ENCODE peak calls at places on chromosomes 1 and 21, in ten cellular contexts. M, P, G, A, J, U, W, O, B and Q are unnamed samples.

GRCh38 chr1:179145521-179145920 is 63.7 kb downstream of the TOR3A start:
- DNase-seq in J (no peak), G (no peak), B (no peak), A (no peak), O (no peak), P (no peak), W (no peak), U (no peak), M (no peak), Q (no peak)

GRCh38 chr1:221884821-221885220 is 142.9 kb upstream of the DUSP10 start:
- DNase-seq in A (no peak), J (no peak), P (no peak), G (no peak), O (no peak), U (no peak), B (no peak), M (no peak), W (no peak), Q (no peak)

GRCh38 chr1:27606708-27607238 is 2.8 kb upstream of the AHDC1 start:
- DNase-seq in P (peak), J (no peak), G (no peak), O (no peak), U (no peak), A (peak), W (no peak), B (no peak), M (no peak), Q (peak)

GRCh38 chr1:21331752-21332480 is 41.7 kb upstream of the ECE1 start:
- DNase-seq in U (no peak), G (no peak), A (no peak), P (no peak), B (no peak), J (no peak), O (no peak), M (no peak), W (no peak), Q (no peak)

GRCh38 chr1:1230656-1231399 is 973 bp downstream of the SDF4 start:
- DNase-seq in M (no peak), P (peak), O (peak), A (peak), G (no peak), B (no peak), W (no peak), U (no peak), J (no peak), Q (peak)

GRCh38 chr1:230067871-230068814 is 1.1 kb downstream of the GALNT2 start:
- DNase-seq in A (peak), U (peak), O (no peak), G (peak), M (no peak), W (peak), B (peak), P (peak), J (peak), Q (peak)

GRCh38 chr1:1366699-1367067 is 8.3 kb downstream of the AURKAIP1 start:
- DNase-seq in M (no peak), P (no peak), G (no peak), U (no peak), A (no peak), O (no peak), B (no peak), W (no peak), J (no peak), Q (no peak)

GRCh38 chr21:36706951-36707762 is 8.2 kb downstream of the SIM2 start:
- DNase-seq in B (peak), W (no peak), G (no peak), P (peak), U (no peak), M (peak), A (no peak), J (no peak), O (no peak), Q (peak)

GRCh38 chr1:18132707-18133066 is 25.1 kb downstream of the IGSF21 start:
- DNase-seq in J (no peak), P (no peak), B (no peak), O (no peak), U (no peak), A (no peak), G (peak), W (no peak), M (no peak), Q (no peak)

GRCh38 chr1:36419158-36419557 is 21.4 kb upstream of the LSM10 start:
- DNase-seq in B (no peak), G (no peak), W (no peak), P (no peak), A (no peak), U (no peak), M (no peak), O (no peak), J (no peak), Q (no peak)

GRCh38 chr1:237591353-237591752 is 299.4 kb downstream of the ZP4 start:
- DNase-seq in M (no peak), A (no peak), B (no peak), W (no peak), O (no peak), J (no peak), G (no peak), P (no peak), U (no peak), Q (no peak)

GRCh38 chr1:180588121-180588520 is 29.4 kb downstream of the OVAAL start:
- DNase-seq in B (no peak), P (no peak), G (no peak), A (peak), M (no peak), O (no peak), J (no peak), W (no peak), U (no peak), Q (no peak)

GRCh38 chr1:161020573-161021167 is at the start of gene F11R:
- DNase-seq in P (peak), U (peak), W (peak), A (no peak), J (peak), B (peak), G (peak), M (no peak), O (no peak), Q (no peak)

GRCh38 chr1:20588634-20589225 is at the start of gene CDA:
- DNase-seq in J (peak), O (peak), G (peak), P (peak), U (no peak), B (no peak), M (peak), W (no peak), A (no peak), Q (no peak)

GRCh38 chr1:67604778-67605177 is 80.2 kb upstream of the GADD45A start:
- DNase-seq in A (no peak), G (no peak), W (no peak), M (peak), P (no peak), B (no peak), O (no peak), J (no peak), U (no peak), Q (no peak)

GRCh38 chr1:41583658-41584570 is 99.4 kb upstream of the EDN2 start:
- DNase-seq in A (no peak), G (no peak), B (no peak), O (no peak), J (no peak), P (no peak), W (no peak), M (no peak), U (no peak), Q (no peak)
- TF ChIP-seq CTCF in A (no peak), G (no peak), B (no peak), O (no peak), J (no peak), P (no peak), W (no peak), M (no peak), U (no peak), Q (no peak)

GRCh38 chr1:182264187-182264586 is 127.4 kb downstream of the GLUL start:
- DNase-seq in G (no peak), U (no peak), B (no peak), P (no peak), A (no peak), W (no peak), O (no peak), J (no peak), M (no peak), Q (no peak)

GRCh38 chr1:182268659-182269058 is 122.9 kb downstream of the GLUL start:
- DNase-seq in W (no peak), U (no peak), O (no peak), M (no peak), B (no peak), J (no peak), G (no peak), A (no peak), P (no peak), Q (no peak)

GRCh38 chr1:182270731-182271130 is 120.9 kb downstream of the GLUL start:
- DNase-seq in O (no peak), W (no peak), B (no peak), M (no peak), J (no peak), G (no peak), A (no peak), U (no peak), P (no peak), Q (no peak)

GRCh38 chr1:182263706-182264105 is 127.9 kb downstream of the GLUL start:
- DNase-seq in W (no peak), B (no peak), A (no peak), P (no peak), U (no peak), J (no peak), M (no peak), G (no peak), O (no peak), Q (no peak)

GRCh38 chr1:182269097-182269496 is 122.5 kb downstream of the GLUL start:
- DNase-seq in M (no peak), B (no peak), A (no peak), U (no peak), O (no peak), P (no peak), J (no peak), G (no peak), W (no peak), Q (no peak)
- TF ChIP-seq CTCF in M (no peak), B (no peak), A (no peak), U (no peak), O (peak), P (no peak), J (no peak), G (no peak), W (no peak), Q (peak)

DNA sequence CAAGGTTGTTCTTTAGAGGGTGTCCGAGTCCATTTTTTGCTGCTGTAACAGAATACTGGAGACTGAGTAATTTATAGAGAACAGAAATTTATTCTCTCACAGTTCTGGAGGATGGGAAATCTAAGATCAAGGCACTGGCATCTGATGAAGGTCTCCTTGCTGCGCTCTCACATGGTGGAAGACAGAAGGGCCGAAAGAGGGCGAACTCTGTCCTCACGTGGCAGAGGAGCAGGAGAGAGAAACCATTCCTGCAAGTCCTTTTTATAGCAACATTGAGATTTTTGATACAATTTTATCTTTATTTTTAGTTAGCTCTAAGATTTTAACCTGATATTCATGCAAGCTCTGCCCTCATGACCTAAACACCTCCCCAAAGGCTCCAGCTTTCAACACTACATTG is 48.3 kb downstream of the ATG4C start:
- DNase-seq in J (no peak), O (no peak), A (no peak), W (no peak), G (no peak), U (no peak), B (no peak), M (no peak), P (no peak), Q (no peak)
- TF ChIP-seq CTCF in J (no peak), O (no peak), A (no peak), W (no peak), G (no peak), U (no peak), B (no peak), M (no peak), P (no peak), Q (no peak)

DNA sequence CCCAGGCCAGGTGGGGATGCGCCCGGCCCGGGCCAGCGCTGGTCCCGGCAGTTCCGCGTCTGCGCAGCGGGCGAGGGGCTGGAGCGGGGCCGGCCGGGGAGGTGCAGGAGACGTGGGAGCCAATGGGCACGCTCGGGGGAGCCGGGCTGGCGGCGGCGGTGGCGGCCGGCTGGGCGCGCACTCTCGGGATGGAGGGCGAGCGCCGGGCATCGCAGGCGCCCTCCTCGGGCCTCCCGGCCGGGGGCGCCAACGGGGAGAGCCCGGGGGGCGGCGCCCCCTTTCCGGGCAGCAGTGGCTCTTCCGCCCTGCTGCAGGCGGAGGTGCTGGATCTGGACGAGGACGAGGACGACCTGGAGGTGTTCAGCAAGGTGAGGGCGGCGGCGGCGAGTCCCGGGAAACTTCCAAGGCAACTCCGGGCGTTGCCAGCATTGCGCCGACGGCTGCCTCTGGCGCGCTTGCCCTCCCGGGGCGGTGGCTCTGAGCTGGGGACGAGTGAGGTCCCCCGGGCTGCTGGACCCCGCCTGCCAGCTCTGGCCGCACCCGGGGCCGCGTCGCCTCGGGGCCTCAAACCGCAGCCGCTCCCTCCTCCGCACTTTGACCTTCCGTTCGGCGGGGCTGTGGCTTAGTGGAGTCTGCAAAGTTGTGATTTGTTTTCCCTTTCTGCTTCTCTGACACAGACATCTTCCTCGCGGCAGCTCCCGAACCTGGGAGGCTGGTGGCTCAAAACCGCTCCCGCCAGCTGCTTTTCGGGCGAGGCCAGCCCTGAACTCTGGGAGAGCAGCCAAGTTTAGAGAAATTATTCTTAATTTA is at the start of gene SNX7:
- DNase-seq in W (peak), A (peak), O (peak), J (peak), B (peak), U (peak), G (peak), M (peak), P (peak), Q (peak)
- TF ChIP-seq CTCF in W (no peak), A (peak), O (peak), J (no peak), B (peak), U (peak), G (no peak), M (peak), P (no peak), Q (peak)

GRCh38 chr1:32072622-32073386 is at the start of gene TMEM39B:
- DNase-seq in J (peak), O (peak), A (peak), W (peak), P (peak), U (peak), M (peak), G (peak), B (peak), Q (peak)
- TF ChIP-seq CTCF in J (no peak), O (no peak), A (no peak), W (peak), P (no peak), U (peak), M (no peak), G (no peak), B (peak), Q (no peak)

DNA sequence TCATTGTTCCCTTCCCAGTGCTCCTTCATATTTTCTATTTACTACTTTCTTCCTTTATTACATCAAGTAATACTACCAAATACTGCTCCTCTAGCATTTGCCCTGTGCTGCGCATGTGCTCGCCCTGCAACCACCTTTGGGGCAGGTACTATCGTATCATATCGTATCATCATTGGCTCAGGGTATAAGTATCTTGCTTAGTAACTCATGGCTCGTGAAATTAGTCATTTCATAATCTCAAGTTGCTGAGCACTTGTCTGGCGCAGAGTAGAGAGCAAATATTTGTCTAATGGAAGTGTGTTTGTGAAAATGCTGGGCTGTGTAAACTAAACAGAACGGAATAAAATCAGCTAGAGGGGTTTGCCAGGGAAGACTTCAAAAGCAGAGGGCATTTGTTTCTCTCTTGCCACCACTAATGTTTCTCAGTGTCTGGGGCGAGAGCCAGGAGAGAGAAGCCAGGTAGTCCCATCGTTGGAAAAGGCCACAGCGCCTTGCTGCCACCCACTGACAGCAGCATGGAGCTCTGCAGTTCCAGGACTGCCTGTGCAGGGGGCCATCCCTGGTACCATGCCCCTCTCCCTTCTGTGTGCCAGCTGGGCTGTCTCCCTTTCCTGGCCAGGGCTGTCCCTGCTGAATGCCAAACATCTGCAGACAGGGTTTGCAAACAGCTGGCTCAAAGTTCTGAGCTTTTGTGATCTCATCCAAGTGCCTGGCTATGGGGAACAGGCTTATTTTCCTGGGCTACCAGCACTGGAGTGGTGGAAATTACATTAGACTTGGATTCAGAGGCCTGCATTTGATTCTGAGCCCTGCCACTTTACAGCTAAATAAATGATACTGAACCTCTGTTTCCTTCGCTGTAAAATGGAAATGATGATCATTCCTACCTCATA is 19.9 kb upstream of the CPT2 start:
- DNase-seq in O (no peak), B (peak), U (no peak), J (no peak), M (no peak), G (no peak), A (peak), P (no peak), W (no peak), Q (no peak)
- TF ChIP-seq CTCF in O (no peak), B (peak), U (no peak), J (no peak), M (no peak), G (no peak), A (peak), P (peak), W (no peak), Q (peak)

GRCh38 chr1:12371053-12371452 is 141.2 kb downstream of the VPS13D start:
- DNase-seq in B (no peak), U (no peak), J (no peak), A (no peak), P (no peak), O (no peak), M (no peak), G (no peak), W (no peak), Q (no peak)
- TF ChIP-seq CTCF in B (no peak), U (no peak), J (no peak), A (no peak), P (no peak), O (no peak), M (no peak), G (no peak), W (no peak), Q (no peak)

GRCh38 chr1:62068302-62068936 is 126.2 kb upstream of the L1TD1 start:
- DNase-seq in P (no peak), J (no peak), U (no peak), M (no peak), O (no peak), G (no peak), W (no peak), B (no peak), A (no peak), Q (no peak)

GRCh38 chr1:62071695-62072094 is 123.0 kb upstream of the L1TD1 start:
- DNase-seq in B (no peak), M (no peak), W (no peak), P (no peak), A (no peak), U (no peak), J (no peak), G (no peak), O (no peak), Q (no peak)

GRCh38 chr1:62066713-62067112 is 127.9 kb upstream of the L1TD1 start:
- DNase-seq in J (no peak), P (no peak), A (no peak), G (no peak), U (no peak), M (no peak), O (no peak), B (no peak), W (no peak), Q (no peak)

GRCh38 chr1:62068978-62069377 is 125.7 kb upstream of the L1TD1 start:
- DNase-seq in O (no peak), J (no peak), G (no peak), M (no peak), U (no peak), W (no peak), P (peak), B (no peak), A (no peak), Q (no peak)

GRCh38 chr1:62070384-62071011 is 124.2 kb upstream of the L1TD1 start:
- DNase-seq in M (no peak), P (peak), O (no peak), U (peak), G (no peak), B (no peak), J (no peak), W (no peak), A (no peak), Q (peak)
- TF ChIP-seq CTCF in M (peak), P (peak), O (peak), U (peak), G (peak), B (peak), J (peak), W (peak), A (peak), Q (peak)

GRCh38 chr1:65434255-65434654 is 13.8 kb downstream of the LEPR start:
- DNase-seq in P (no peak), M (no peak), A (no peak), U (no peak), W (no peak), G (no peak), J (no peak), O (no peak), B (no peak), Q (no peak)
- TF ChIP-seq CTCF in P (no peak), M (no peak), A (no peak), U (no peak), W (no peak), G (no peak), J (no peak), O (peak), B (no peak), Q (peak)